ENCODE peak calls at places on chromosomes 7 and 10, in nine cellular contexts. C, Q, G, U, R, D, E, W and T are unnamed samples.

GRCh38 chr10:22737587-22737986 is 23.2 kb upstream of the PIP4K2A start:
- DNase-seq in C (no peak), Q (peak; percentile 55), G (no peak), U (peak; percentile 77), R (peak; percentile 96), D (peak; percentile 32), E (peak; percentile 26), W (no peak), T (no peak)

GRCh38 chr7:79293655-79294142 is 159.8 kb downstream of the MAGI2 start:
- DNase-seq in C (no peak), Q (no peak), G (no peak), U (peak; percentile 70), R (peak; percentile 70), D (no peak), E (no peak), W (no peak), T (no peak)

GRCh38 chr10:70381491-70382421 is 669 bp downstream of the LRRC20 start:
- DNase-seq in C (peak; percentile 68), Q (peak; percentile 60), G (no peak), U (peak; percentile 44), R (no peak), D (no peak), E (no peak), W (peak; percentile 23), T (peak; percentile 67)

GRCh38 chr7:133837248-133837647 is 289.9 kb upstream of the LRGUK start:
- DNase-seq in C (no peak), Q (no peak), G (peak; percentile 25), U (no peak), R (no peak), D (no peak), E (no peak), W (no peak), T (peak; percentile 60)

GRCh38 chr7:68038621-68039314 is 1042.1 kb downstream of the TYW1 start:
- DNase-seq in C (no peak), Q (no peak), G (no peak), U (no peak), R (peak; percentile 16), D (no peak), E (no peak), W (no peak), T (no peak)

GRCh38 chr7:82617156-82617555 is 173.6 kb upstream of the CACNA2D1 start:
- DNase-seq in C (no peak), Q (no peak), G (no peak), U (no peak), R (no peak), D (no peak), E (no peak), W (no peak), T (no peak)

GRCh38 chr10:119515511-119516045 is 26.9 kb downstream of the RGS10 start:
- DNase-seq in C (no peak), Q (no peak), G (no peak), U (no peak), R (no peak), D (no peak), E (no peak), W (no peak), T (no peak)

GRCh38 chr10:42960491-42961155 is 116.2 kb upstream of the RET start:
- DNase-seq in C (peak; percentile 2), Q (peak; percentile 63), G (no peak), U (peak; percentile 67), R (peak; percentile 6), D (peak; percentile 14), E (no peak), W (no peak), T (peak; percentile 2)

GRCh38 chr10:79274279-79275104 is 72.8 kb upstream of the PPIF start:
- DNase-seq in C (no peak), Q (peak; percentile 71), G (no peak), U (peak; percentile 69), R (peak; percentile 47), D (peak; percentile 90), E (no peak), W (no peak), T (no peak)

GRCh38 chr10:80137031-80137712 is 4.6 kb downstream of the PLAC9 start:
- DNase-seq in C (no peak), Q (no peak), G (no peak), U (peak; percentile 63), R (peak; percentile 97), D (peak; percentile 55), E (no peak), W (no peak), T (no peak)

GRCh38 chr7:154907651-154908620 is 95.0 kb downstream of the PAXIP1 start:
- DNase-seq in C (no peak), Q (no peak), G (no peak), U (no peak), R (no peak), D (no peak), E (no peak), W (no peak), T (no peak)